ENCODE peak calls at places on chromosomes 12 and 14, in ten cellular contexts. One of them, this sample, is unnamed.

GRCh38 chr14:23186913-23187654 is 3.6 kb upstream of the SLC7A8 start:
- DNase-seq in Karpas-422: peak; percentile 81
- DNase-seq in activated T-cell treated with anti-CD3 and anti-CD28 coated beads for 1 hour: no peak
- DNase-seq in endothelial cell: peak; percentile 31
- DNase-seq in cardiac fibroblast: peak; percentile 85
- DNase-seq in AG10803: peak; percentile 77
- DNase-seq in CD4-positive, alpha-beta T cell: peak; percentile 3
- DNase-seq in NCI-H1105 treated with DMSO at 0.1 percent for 48 hours: peak; percentile 53
- DNase-seq in nucleus accumbens: no peak
- DNase-seq in AG08395: peak; percentile 78
- DNase-seq in this sample: no peak

GRCh38 chr14:101731187-101732080 is 30.1 kb upstream of the PPP2R5C start:
- DNase-seq in Karpas-422: peak; percentile 56
- DNase-seq in activated T-cell treated with anti-CD3 and anti-CD28 coated beads for 1 hour: peak; percentile 70
- DNase-seq in endothelial cell: no peak
- DNase-seq in cardiac fibroblast: peak; percentile 87
- DNase-seq in AG10803: peak; percentile 62
- DNase-seq in CD4-positive, alpha-beta T cell: peak; percentile 80
- DNase-seq in NCI-H1105 treated with DMSO at 0.1 percent for 48 hours: peak; percentile 74
- DNase-seq in nucleus accumbens: peak; percentile 38
- DNase-seq in AG08395: peak; percentile 57
- DNase-seq in this sample: no peak

GRCh38 chr12:97309921-97310320 is 152.7 kb upstream of the RMST start:
- DNase-seq in Karpas-422: no peak
- DNase-seq in activated T-cell treated with anti-CD3 and anti-CD28 coated beads for 1 hour: no peak
- DNase-seq in endothelial cell: no peak
- DNase-seq in cardiac fibroblast: no peak
- DNase-seq in AG10803: no peak
- DNase-seq in CD4-positive, alpha-beta T cell: no peak
- DNase-seq in NCI-H1105 treated with DMSO at 0.1 percent for 48 hours: no peak
- DNase-seq in nucleus accumbens: no peak
- DNase-seq in AG08395: no peak
- DNase-seq in this sample: no peak

GRCh38 chr14:55313480-55313879 is 42.3 kb downstream of the FBXO34 start:
- DNase-seq in Karpas-422: peak; percentile 50
- DNase-seq in activated T-cell treated with anti-CD3 and anti-CD28 coated beads for 1 hour: no peak
- DNase-seq in endothelial cell: no peak
- DNase-seq in cardiac fibroblast: no peak
- DNase-seq in AG10803: no peak
- DNase-seq in CD4-positive, alpha-beta T cell: no peak
- DNase-seq in NCI-H1105 treated with DMSO at 0.1 percent for 48 hours: no peak
- DNase-seq in nucleus accumbens: no peak
- DNase-seq in AG08395: no peak
- DNase-seq in this sample: no peak

GRCh38 chr12:43728117-43728516 is 30.5 kb downstream of the PUS7L start:
- DNase-seq in Karpas-422: no peak
- DNase-seq in activated T-cell treated with anti-CD3 and anti-CD28 coated beads for 1 hour: no peak
- DNase-seq in endothelial cell: no peak
- DNase-seq in cardiac fibroblast: peak; percentile 27
- DNase-seq in AG10803: peak; percentile 2
- DNase-seq in CD4-positive, alpha-beta T cell: no peak
- DNase-seq in NCI-H1105 treated with DMSO at 0.1 percent for 48 hours: peak; percentile 12
- DNase-seq in nucleus accumbens: no peak
- DNase-seq in AG08395: no peak
- DNase-seq in this sample: no peak

GRCh38 chr12:55619352-55620138 is 17.1 kb upstream of the OR10P1 start:
- DNase-seq in Karpas-422: peak; percentile 95
- DNase-seq in activated T-cell treated with anti-CD3 and anti-CD28 coated beads for 1 hour: peak; percentile 4
- DNase-seq in endothelial cell: peak; percentile 76
- DNase-seq in cardiac fibroblast: peak; percentile 97
- DNase-seq in AG10803: peak; percentile 92
- DNase-seq in CD4-positive, alpha-beta T cell: no peak
- DNase-seq in NCI-H1105 treated with DMSO at 0.1 percent for 48 hours: peak; percentile 56
- DNase-seq in nucleus accumbens: no peak
- DNase-seq in AG08395: peak; percentile 88
- DNase-seq in this sample: peak; percentile 43

GRCh38 chr12:103538397-103538796 is 42.6 kb upstream of the C12orf42 start:
- DNase-seq in Karpas-422: no peak
- DNase-seq in activated T-cell treated with anti-CD3 and anti-CD28 coated beads for 1 hour: no peak
- DNase-seq in endothelial cell: no peak
- DNase-seq in cardiac fibroblast: no peak
- DNase-seq in AG10803: no peak
- DNase-seq in CD4-positive, alpha-beta T cell: no peak
- DNase-seq in NCI-H1105 treated with DMSO at 0.1 percent for 48 hours: no peak
- DNase-seq in nucleus accumbens: no peak
- DNase-seq in AG08395: peak; percentile 31
- DNase-seq in this sample: no peak

GRCh38 chr12:91931110-91931509 is 214.5 kb downstream of the BTG1 start:
- DNase-seq in Karpas-422: no peak
- DNase-seq in activated T-cell treated with anti-CD3 and anti-CD28 coated beads for 1 hour: no peak
- DNase-seq in endothelial cell: no peak
- DNase-seq in cardiac fibroblast: peak; percentile 28
- DNase-seq in AG10803: peak; percentile 41
- DNase-seq in CD4-positive, alpha-beta T cell: no peak
- DNase-seq in NCI-H1105 treated with DMSO at 0.1 percent for 48 hours: peak; percentile 38
- DNase-seq in nucleus accumbens: no peak
- DNase-seq in AG08395: peak; percentile 10
- DNase-seq in this sample: no peak

GRCh38 chr14:61478971-61479473 is 157.6 kb downstream of the PRKCH start:
- DNase-seq in Karpas-422: peak; percentile 81
- DNase-seq in activated T-cell treated with anti-CD3 and anti-CD28 coated beads for 1 hour: no peak
- DNase-seq in endothelial cell: no peak
- DNase-seq in cardiac fibroblast: no peak
- DNase-seq in AG10803: no peak
- DNase-seq in CD4-positive, alpha-beta T cell: peak; percentile 21
- DNase-seq in NCI-H1105 treated with DMSO at 0.1 percent for 48 hours: no peak
- DNase-seq in nucleus accumbens: no peak
- DNase-seq in AG08395: no peak
- DNase-seq in this sample: peak; percentile 19

GRCh38 chr12:112007945-112008344 is 5.0 kb downstream of the TMEM116 start:
- DNase-seq in Karpas-422: no peak
- DNase-seq in activated T-cell treated with anti-CD3 and anti-CD28 coated beads for 1 hour: no peak
- DNase-seq in endothelial cell: no peak
- DNase-seq in cardiac fibroblast: no peak
- DNase-seq in AG10803: no peak
- DNase-seq in CD4-positive, alpha-beta T cell: no peak
- DNase-seq in NCI-H1105 treated with DMSO at 0.1 percent for 48 hours: no peak
- DNase-seq in nucleus accumbens: no peak
- DNase-seq in AG08395: no peak
- DNase-seq in this sample: no peak

GRCh38 chr14:55084648-55085441 is 33.4 kb downstream of the MAPK1IP1L start:
- DNase-seq in Karpas-422: no peak
- DNase-seq in activated T-cell treated with anti-CD3 and anti-CD28 coated beads for 1 hour: no peak
- DNase-seq in endothelial cell: no peak
- DNase-seq in cardiac fibroblast: no peak
- DNase-seq in AG10803: no peak
- DNase-seq in CD4-positive, alpha-beta T cell: no peak
- DNase-seq in NCI-H1105 treated with DMSO at 0.1 percent for 48 hours: no peak
- DNase-seq in nucleus accumbens: no peak
- DNase-seq in AG08395: no peak
- DNase-seq in this sample: no peak

GRCh38 chr12:47900480-47901129 is 4.2 kb downstream of the VDR start:
- DNase-seq in Karpas-422: peak; percentile 49
- DNase-seq in activated T-cell treated with anti-CD3 and anti-CD28 coated beads for 1 hour: no peak
- DNase-seq in endothelial cell: no peak
- DNase-seq in cardiac fibroblast: peak; percentile 31
- DNase-seq in AG10803: peak; percentile 40
- DNase-seq in CD4-positive, alpha-beta T cell: no peak
- DNase-seq in NCI-H1105 treated with DMSO at 0.1 percent for 48 hours: no peak
- DNase-seq in nucleus accumbens: no peak
- DNase-seq in AG08395: no peak
- DNase-seq in this sample: no peak

GRCh38 chr14:91298576-91298975 is 54.1 kb upstream of the GPR68 start:
- DNase-seq in Karpas-422: no peak
- DNase-seq in activated T-cell treated with anti-CD3 and anti-CD28 coated beads for 1 hour: no peak
- DNase-seq in endothelial cell: no peak
- DNase-seq in cardiac fibroblast: no peak
- DNase-seq in AG10803: no peak
- DNase-seq in CD4-positive, alpha-beta T cell: no peak
- DNase-seq in NCI-H1105 treated with DMSO at 0.1 percent for 48 hours: no peak
- DNase-seq in nucleus accumbens: no peak
- DNase-seq in AG08395: no peak
- DNase-seq in this sample: no peak

GRCh38 chr12:48980953-48981756 is 3.0 kb downstream of the WNT1 start:
- DNase-seq in Karpas-422: no peak
- DNase-seq in activated T-cell treated with anti-CD3 and anti-CD28 coated beads for 1 hour: no peak
- DNase-seq in endothelial cell: no peak
- DNase-seq in cardiac fibroblast: no peak
- DNase-seq in AG10803: no peak
- DNase-seq in CD4-positive, alpha-beta T cell: peak; percentile 64
- DNase-seq in NCI-H1105 treated with DMSO at 0.1 percent for 48 hours: no peak
- DNase-seq in nucleus accumbens: peak; percentile 37
- DNase-seq in AG08395: no peak
- DNase-seq in this sample: no peak

GRCh38 chr12:41302979-41303403 is 114.9 kb downstream of the PDZRN4 start:
- DNase-seq in Karpas-422: no peak
- DNase-seq in activated T-cell treated with anti-CD3 and anti-CD28 coated beads for 1 hour: no peak
- DNase-seq in endothelial cell: no peak
- DNase-seq in cardiac fibroblast: no peak
- DNase-seq in AG10803: no peak
- DNase-seq in CD4-positive, alpha-beta T cell: no peak
- DNase-seq in NCI-H1105 treated with DMSO at 0.1 percent for 48 hours: no peak
- DNase-seq in nucleus accumbens: no peak
- DNase-seq in AG08395: no peak
- DNase-seq in this sample: no peak

GRCh38 chr14:22973217-22974032 is 8.9 kb downstream of the AJUBA start:
- DNase-seq in Karpas-422: peak; percentile 84
- DNase-seq in activated T-cell treated with anti-CD3 and anti-CD28 coated beads for 1 hour: no peak
- DNase-seq in endothelial cell: peak; percentile 61
- DNase-seq in cardiac fibroblast: peak; percentile 79
- DNase-seq in AG10803: peak; percentile 70
- DNase-seq in CD4-positive, alpha-beta T cell: peak; percentile 14
- DNase-seq in NCI-H1105 treated with DMSO at 0.1 percent for 48 hours: peak; percentile 42
- DNase-seq in nucleus accumbens: no peak
- DNase-seq in AG08395: peak; percentile 67
- DNase-seq in this sample: no peak

GRCh38 chr12:57182918-57183575 is 33.5 kb upstream of the NXPH4 start:
- DNase-seq in Karpas-422: peak; percentile 91
- DNase-seq in activated T-cell treated with anti-CD3 and anti-CD28 coated beads for 1 hour: peak; percentile 76
- DNase-seq in endothelial cell: peak; percentile 84
- DNase-seq in cardiac fibroblast: peak; percentile 68
- DNase-seq in AG10803: peak; percentile 61
- DNase-seq in CD4-positive, alpha-beta T cell: peak; percentile 69
- DNase-seq in NCI-H1105 treated with DMSO at 0.1 percent for 48 hours: peak; percentile 23
- DNase-seq in nucleus accumbens: peak; percentile 24
- DNase-seq in AG08395: peak; percentile 86
- DNase-seq in this sample: peak; percentile 48

GRCh38 chr12:124524231-124524925 is 43.0 kb downstream of the NCOR2 start:
- DNase-seq in Karpas-422: no peak
- DNase-seq in activated T-cell treated with anti-CD3 and anti-CD28 coated beads for 1 hour: no peak
- DNase-seq in endothelial cell: no peak
- DNase-seq in cardiac fibroblast: peak; percentile 77
- DNase-seq in AG10803: peak; percentile 93
- DNase-seq in CD4-positive, alpha-beta T cell: no peak
- DNase-seq in NCI-H1105 treated with DMSO at 0.1 percent for 48 hours: no peak
- DNase-seq in nucleus accumbens: no peak
- DNase-seq in AG08395: peak; percentile 95
- DNase-seq in this sample: no peak

GRCh38 chr14:21428930-21429329 is 27.0 kb downstream of the CHD8 start:
- DNase-seq in Karpas-422: no peak
- DNase-seq in activated T-cell treated with anti-CD3 and anti-CD28 coated beads for 1 hour: no peak
- DNase-seq in endothelial cell: no peak
- DNase-seq in cardiac fibroblast: no peak
- DNase-seq in AG10803: peak; percentile 4
- DNase-seq in CD4-positive, alpha-beta T cell: no peak
- DNase-seq in NCI-H1105 treated with DMSO at 0.1 percent for 48 hours: peak; percentile 86
- DNase-seq in nucleus accumbens: no peak
- DNase-seq in AG08395: no peak
- DNase-seq in this sample: no peak

GRCh38 chr12:86193931-86194330 is 62.3 kb downstream of the MGAT4C start:
- DNase-seq in Karpas-422: no peak
- DNase-seq in activated T-cell treated with anti-CD3 and anti-CD28 coated beads for 1 hour: no peak
- DNase-seq in endothelial cell: no peak
- DNase-seq in cardiac fibroblast: peak; percentile 0
- DNase-seq in AG10803: no peak
- DNase-seq in CD4-positive, alpha-beta T cell: no peak
- DNase-seq in NCI-H1105 treated with DMSO at 0.1 percent for 48 hours: no peak
- DNase-seq in nucleus accumbens: no peak
- DNase-seq in AG08395: no peak
- DNase-seq in this sample: no peak

GRCh38 chr12:128920468-128920867 is 67.2 kb downstream of the GLT1D1 start:
- DNase-seq in Karpas-422: no peak
- DNase-seq in activated T-cell treated with anti-CD3 and anti-CD28 coated beads for 1 hour: no peak
- DNase-seq in endothelial cell: no peak
- DNase-seq in cardiac fibroblast: peak; percentile 45
- DNase-seq in AG10803: peak; percentile 3
- DNase-seq in CD4-positive, alpha-beta T cell: no peak
- DNase-seq in NCI-H1105 treated with DMSO at 0.1 percent for 48 hours: no peak
- DNase-seq in nucleus accumbens: no peak
- DNase-seq in AG08395: peak; percentile 13
- DNase-seq in this sample: no peak

GRCh38 chr12:94326234-94326633 is 133.4 kb downstream of the CEP83 start:
- DNase-seq in Karpas-422: no peak
- DNase-seq in activated T-cell treated with anti-CD3 and anti-CD28 coated beads for 1 hour: no peak
- DNase-seq in endothelial cell: no peak
- DNase-seq in cardiac fibroblast: no peak
- DNase-seq in AG10803: no peak
- DNase-seq in CD4-positive, alpha-beta T cell: no peak
- DNase-seq in NCI-H1105 treated with DMSO at 0.1 percent for 48 hours: no peak
- DNase-seq in nucleus accumbens: no peak
- DNase-seq in AG08395: no peak
- DNase-seq in this sample: no peak

GRCh38 chr12:6335451-6336078 is 6.3 kb downstream of the TNFRSF1A start:
- DNase-seq in Karpas-422: peak; percentile 83
- DNase-seq in activated T-cell treated with anti-CD3 and anti-CD28 coated beads for 1 hour: peak; percentile 73
- DNase-seq in endothelial cell: peak; percentile 58
- DNase-seq in cardiac fibroblast: peak; percentile 92
- DNase-seq in AG10803: peak; percentile 84
- DNase-seq in CD4-positive, alpha-beta T cell: peak; percentile 83
- DNase-seq in NCI-H1105 treated with DMSO at 0.1 percent for 48 hours: no peak
- DNase-seq in nucleus accumbens: no peak
- DNase-seq in AG08395: peak; percentile 84
- DNase-seq in this sample: peak; percentile 60

This sample was measured in KG1.